ENCODE peak calls at places on chromosomes 4 and X, in four cellular contexts. One of them, this sample, is unnamed.

GRCh38 chrX:107047622-107048021 is 47.6 kb upstream of the MORC4 start:
- DNase-seq in H9: no peak
- DNase-seq in H1: no peak
- DNase-seq in IMR-90: no peak
- DNase-seq in this sample: no peak

GRCh38 chr4:159422626-159423025 is 319.7 kb downstream of the RAPGEF2 start:
- DNase-seq in H1: no peak
- DNase-seq in IMR-90: no peak
- DNase-seq in H9: no peak
- DNase-seq in this sample: no peak

GRCh38 chr4:164700471-164700870 is 53.5 kb upstream of the SMIM31 start:
- DNase-seq in H9: peak
- DNase-seq in IMR-90: no peak
- DNase-seq in H1: peak
- DNase-seq in this sample: peak

GRCh38 chr4:180665994-180666818 is 1577.0 kb upstream of the TENM3 start:
- DNase-seq in H1: no peak
- DNase-seq in H9: peak
- DNase-seq in IMR-90: peak
- DNase-seq in this sample: peak

GRCh38 chrX:145393702-145394235 is 146.5 kb downstream of the SPANXN1 start:
- DNase-seq in H1: no peak
- DNase-seq in H9: peak
- DNase-seq in IMR-90: no peak
- DNase-seq in this sample: peak

GRCh38 chr4:37383579-37384229 is 139.2 kb downstream of the NWD2 start:
- DNase-seq in H1: peak
- DNase-seq in IMR-90: peak
- DNase-seq in H9: peak
- DNase-seq in this sample: peak

GRCh38 chr4:118834960-118835895 is 698 bp downstream of the SEC24D start:
- DNase-seq in H1: no peak
- DNase-seq in H9: peak
- DNase-seq in IMR-90: peak
- DNase-seq in this sample: peak

GRCh38 chr4:22474636-22475310 is 41.1 kb downstream of the ADGRA3 start:
- DNase-seq in H9: no peak
- DNase-seq in IMR-90: peak
- DNase-seq in H1: no peak
- DNase-seq in this sample: peak

GRCh38 chrX:72609313-72609712 is 36.7 kb upstream of the HDAC8 start:
- DNase-seq in IMR-90: peak
- DNase-seq in H1: no peak
- DNase-seq in H9: no peak
- DNase-seq in this sample: peak

GRCh38 chr4:153916273-153916755 is 127.4 kb upstream of the SFRP2 start:
- DNase-seq in IMR-90: no peak
- DNase-seq in H1: no peak
- DNase-seq in H9: no peak
- DNase-seq in this sample: no peak

GRCh38 chr4:139647184-139647583 is 18.4 kb upstream of the MGST2 start:
- DNase-seq in H1: no peak
- DNase-seq in H9: no peak
- DNase-seq in IMR-90: no peak
- DNase-seq in this sample: no peak

GRCh38 chr4:52983563-52984303 is 121.6 kb downstream of the RASL11B start:
- DNase-seq in IMR-90: peak
- DNase-seq in H9: no peak
- DNase-seq in H1: no peak
- DNase-seq in this sample: peak

GRCh38 chr4:80112236-80112635 is 39.2 kb upstream of the ANTXR2 start:
- DNase-seq in IMR-90: peak
- DNase-seq in H9: no peak
- DNase-seq in H1: no peak
- DNase-seq in this sample: no peak

GRCh38 chr4:178205826-178206225 is 763.6 kb upstream of the AGA start:
- DNase-seq in H9: no peak
- DNase-seq in IMR-90: peak
- DNase-seq in H1: no peak
- DNase-seq in this sample: peak

GRCh38 chrX:65635824-65636223 is 31.6 kb upstream of the MSN start:
- DNase-seq in H9: no peak
- DNase-seq in H1: no peak
- DNase-seq in IMR-90: no peak
- DNase-seq in this sample: no peak

GRCh38 chrX:56804867-56805266 is 75.8 kb downstream of the NBDY start:
- DNase-seq in H1: no peak
- DNase-seq in H9: no peak
- DNase-seq in IMR-90: no peak
- DNase-seq in this sample: no peak

GRCh38 chrX:45621356-45622041 is 420.8 kb upstream of the DIPK2B start:
- DNase-seq in H9: no peak
- DNase-seq in H1: no peak
- DNase-seq in IMR-90: peak
- DNase-seq in this sample: no peak

GRCh38 chrX:28015993-28016392 is 34.7 kb upstream of the DCAF8L1 start:
- DNase-seq in H1: no peak
- DNase-seq in H9: no peak
- DNase-seq in IMR-90: no peak
- DNase-seq in this sample: no peak

GRCh38 chrX:115533485-115533884 is 27.5 kb upstream of the PLS3 start:
- DNase-seq in IMR-90: peak
- DNase-seq in H9: no peak
- DNase-seq in H1: no peak
- DNase-seq in this sample: no peak

GRCh38 chrX:27186671-27187070 is 276.5 kb downstream of the PPP4R3C start:
- DNase-seq in H9: peak
- DNase-seq in H1: no peak
- DNase-seq in IMR-90: peak
- DNase-seq in this sample: peak

GRCh38 chr4:172996571-172997216 is 171.9 kb upstream of the GALNT7 start:
- DNase-seq in H1: no peak
- DNase-seq in H9: no peak
- DNase-seq in IMR-90: peak
- DNase-seq in this sample: no peak

GRCh38 chr4:20825493-20825892 is 125.2 kb downstream of the PACRGL start:
- DNase-seq in IMR-90: no peak
- DNase-seq in H9: no peak
- DNase-seq in H1: no peak
- DNase-seq in this sample: no peak

DNA sequence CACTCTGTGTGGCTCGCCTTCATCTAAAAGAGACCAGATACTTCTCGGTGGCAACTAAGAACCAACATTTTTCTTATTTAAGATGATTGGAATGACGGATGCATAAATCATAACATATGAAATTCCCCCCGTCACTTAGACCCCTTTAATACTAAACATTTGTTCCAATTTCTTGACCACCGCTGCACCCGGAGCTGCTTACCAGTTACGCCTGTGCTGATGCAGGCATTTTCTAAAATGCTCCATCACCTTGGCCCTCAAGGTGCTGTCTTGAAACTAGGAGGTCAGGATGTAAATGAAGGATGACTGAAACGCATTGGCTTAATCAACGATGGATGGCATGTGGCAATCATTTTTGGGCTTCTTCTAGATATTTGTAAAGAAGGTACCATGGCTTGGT is 130.0 kb downstream of the CPZ start:
- DNase-seq in H1: peak
- DNase-seq in H9: no peak
- DNase-seq in IMR-90: no peak
- DNase-seq in this sample: no peak
- H3K56ac ChIP-seq in H1: no peak
- H3K56ac ChIP-seq in H9: no peak
- H3K56ac ChIP-seq in IMR-90: no peak
- H3K56ac ChIP-seq in this sample: no peak

GRCh38 chrX:31603411-31604120 is 531.7 kb upstream of the FTHL17 start:
- DNase-seq in H9: no peak
- DNase-seq in IMR-90: peak
- DNase-seq in H1: no peak
- DNase-seq in this sample: no peak
- H3K56ac ChIP-seq in H9: no peak
- H3K56ac ChIP-seq in IMR-90: no peak
- H3K56ac ChIP-seq in H1: no peak
- H3K56ac ChIP-seq in this sample: no peak

GRCh38 chrX:40035726-40036125 is 62.0 kb downstream of the BCOR start:
- DNase-seq in IMR-90: no peak
- DNase-seq in H9: no peak
- DNase-seq in H1: no peak
- DNase-seq in this sample: no peak
- H3K56ac ChIP-seq in IMR-90: no peak
- H3K56ac ChIP-seq in H9: no peak
- H3K56ac ChIP-seq in H1: no peak
- H3K56ac ChIP-seq in this sample: no peak

GRCh38 chrX:138492371-138492770 is 219.1 kb downstream of the FGF13 start:
- DNase-seq in H9: no peak
- DNase-seq in IMR-90: no peak
- DNase-seq in H1: no peak
- DNase-seq in this sample: no peak

GRCh38 chrX:138485767-138486166 is 225.8 kb downstream of the FGF13 start:
- DNase-seq in H9: peak
- DNase-seq in H1: no peak
- DNase-seq in IMR-90: no peak
- DNase-seq in this sample: peak

GRCh38 chrX:138485224-138485623 is 226.3 kb downstream of the FGF13 start:
- DNase-seq in IMR-90: no peak
- DNase-seq in H1: no peak
- DNase-seq in H9: no peak
- DNase-seq in this sample: no peak

GRCh38 chrX:138484451-138484850 is 227.1 kb downstream of the FGF13 start:
- DNase-seq in IMR-90: no peak
- DNase-seq in H9: no peak
- DNase-seq in H1: no peak
- DNase-seq in this sample: no peak

GRCh38 chrX:138487866-138488265 is 223.7 kb downstream of the FGF13 start:
- DNase-seq in IMR-90: no peak
- DNase-seq in H9: no peak
- DNase-seq in H1: no peak
- DNase-seq in this sample: peak
- H3K56ac ChIP-seq in IMR-90: no peak
- H3K56ac ChIP-seq in H9: no peak
- H3K56ac ChIP-seq in H1: no peak
- H3K56ac ChIP-seq in this sample: no peak

GRCh38 chr4:26218677-26219181 is 102.1 kb upstream of the RBPJ start:
- DNase-seq in IMR-90: no peak
- DNase-seq in H9: no peak
- DNase-seq in H1: no peak
- DNase-seq in this sample: no peak

GRCh38 chr4:26219206-26219605 is 101.6 kb upstream of the RBPJ start:
- DNase-seq in H9: no peak
- DNase-seq in H1: no peak
- DNase-seq in IMR-90: no peak
- DNase-seq in this sample: no peak

GRCh38 chr4:26223160-26223559 is 97.7 kb upstream of the RBPJ start:
- DNase-seq in IMR-90: peak
- DNase-seq in H9: no peak
- DNase-seq in H1: no peak
- DNase-seq in this sample: no peak

GRCh38 chr4:26217961-26218676 is 102.7 kb upstream of the RBPJ start:
- DNase-seq in H9: no peak
- DNase-seq in H1: no peak
- DNase-seq in IMR-90: no peak
- DNase-seq in this sample: peak

GRCh38 chr4:26220704-26221103 is 100.1 kb upstream of the RBPJ start:
- DNase-seq in IMR-90: peak
- DNase-seq in H1: no peak
- DNase-seq in H9: no peak
- DNase-seq in this sample: no peak
- H3K56ac ChIP-seq in IMR-90: peak
- H3K56ac ChIP-seq in H1: no peak
- H3K56ac ChIP-seq in H9: no peak
- H3K56ac ChIP-seq in this sample: no peak

GRCh38 chrX:86078650-86079049 is 31.3 kb upstream of the CHM start:
- DNase-seq in H1: no peak
- DNase-seq in H9: no peak
- DNase-seq in IMR-90: no peak
- DNase-seq in this sample: peak
- H3K56ac ChIP-seq in H1: no peak
- H3K56ac ChIP-seq in H9: no peak
- H3K56ac ChIP-seq in IMR-90: no peak
- H3K56ac ChIP-seq in this sample: no peak

DNA sequence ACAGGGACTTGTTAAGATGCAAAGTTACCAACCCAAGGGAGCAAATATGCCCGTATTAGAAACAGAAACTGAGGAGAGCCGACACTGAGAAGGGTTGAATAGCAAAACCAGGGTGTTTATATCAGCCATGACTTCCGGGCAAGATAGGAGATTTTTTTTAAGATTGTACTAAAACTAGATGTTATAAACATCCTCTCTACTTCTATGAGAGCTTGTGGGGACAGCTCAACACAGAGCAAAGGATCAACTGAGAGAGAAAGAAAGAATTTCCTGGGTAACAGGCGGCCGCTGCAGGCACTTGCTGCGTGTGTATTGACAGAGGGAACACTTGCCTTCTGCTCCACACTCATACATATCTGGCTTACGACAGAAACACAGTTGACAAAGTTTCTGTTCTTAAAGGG is 49.1 kb upstream of the FBXW7 start:
- DNase-seq in H9: no peak
- DNase-seq in IMR-90: peak
- DNase-seq in H1: no peak
- DNase-seq in this sample: no peak
- H3K56ac ChIP-seq in H9: no peak
- H3K56ac ChIP-seq in IMR-90: no peak
- H3K56ac ChIP-seq in H1: no peak
- H3K56ac ChIP-seq in this sample: no peak

GRCh38 chrX:48601741-48602394 is 4.6 kb downstream of the WDR13 start:
- DNase-seq in H1: no peak
- DNase-seq in IMR-90: no peak
- DNase-seq in H9: no peak
- DNase-seq in this sample: no peak

GRCh38 chrX:48599341-48599740 is 2.0 kb downstream of the WDR13 start:
- DNase-seq in IMR-90: no peak
- DNase-seq in H9: no peak
- DNase-seq in H1: no peak
- DNase-seq in this sample: no peak

GRCh38 chrX:48600226-48600625 is 2.9 kb downstream of the WDR13 start:
- DNase-seq in H9: no peak
- DNase-seq in H1: no peak
- DNase-seq in IMR-90: no peak
- DNase-seq in this sample: no peak

GRCh38 chrX:48606091-48606490 is 8.8 kb downstream of the WDR13 start:
- DNase-seq in H1: peak
- DNase-seq in IMR-90: no peak
- DNase-seq in H9: no peak
- DNase-seq in this sample: peak

GRCh38 chrX:48604701-48605100 is 7.4 kb downstream of the WDR13 start:
- DNase-seq in H9: no peak
- DNase-seq in IMR-90: no peak
- DNase-seq in H1: no peak
- DNase-seq in this sample: no peak
- H3K56ac ChIP-seq in H9: no peak
- H3K56ac ChIP-seq in IMR-90: no peak
- H3K56ac ChIP-seq in H1: no peak
- H3K56ac ChIP-seq in this sample: no peak